ENCODE peak calls at places on chromosomes 4 and X, in five cellular contexts. Y, P, I, Q and Z are unnamed samples.

GRCh38 chr4:73885570-73886230 is 16.5 kb downstream of the CXCL1 start:
- DNase-seq in Y (no peak), P (peak), I (peak), Q (no peak), Z (no peak)

GRCh38 chrX:646796-647195 is 16.2 kb downstream of the SHOX start:
- DNase-seq in Y (no peak), P (no peak), I (peak), Q (no peak), Z (no peak)

GRCh38 chr4:56220261-56220660 is 167.0 kb downstream of the AASDH start:
- DNase-seq in Y (no peak), P (peak), I (no peak), Q (no peak), Z (no peak)

GRCh38 chrX:38513087-38513742 is 48.1 kb upstream of the TSPAN7 start:
- DNase-seq in Y (no peak), P (no peak), I (no peak), Q (no peak), Z (no peak)

GRCh38 chr4:33924239-33924638 is 2320.1 kb downstream of the ARAP2 start:
- DNase-seq in Y (no peak), P (peak), I (peak), Q (peak), Z (no peak)

GRCh38 chr4:3372933-3373465 is 68.8 kb upstream of the HGFAC start:
- DNase-seq in Y (no peak), P (no peak), I (no peak), Q (no peak), Z (no peak)

GRCh38 chr4:116796022-116796421 is 289.4 kb downstream of the TRAM1L1 start:
- DNase-seq in Y (no peak), P (no peak), I (no peak), Q (no peak), Z (no peak)

GRCh38 chrX:72308566-72309296 is 3.0 kb upstream of the CITED1 start:
- DNase-seq in Y (no peak), P (peak), I (peak), Q (peak), Z (no peak)

GRCh38 chrX:24927372-24927771 is 88.4 kb downstream of the ARX start:
- DNase-seq in Y (no peak), P (no peak), I (no peak), Q (no peak), Z (no peak)

GRCh38 chr4:110510955-110511544 is 35.1 kb downstream of the ENPEP start:
- DNase-seq in Y (no peak), P (peak), I (peak), Q (peak), Z (no peak)

GRCh38 chr4:189202182-189202868 is 738.3 kb upstream of the FRG1 start:
- DNase-seq in Y (no peak), P (peak), I (peak), Q (peak), Z (no peak)

GRCh38 chr4:150699599-150699998 is 117.6 kb downstream of the MAB21L2 start:
- DNase-seq in Y (no peak), P (peak), I (peak), Q (no peak), Z (no peak)

GRCh38 chr4:70996014-70996353 is 2.5 kb downstream of the DCK start:
- DNase-seq in Y (no peak), P (no peak), I (no peak), Q (no peak), Z (no peak)

GRCh38 chr4:101020956-101021355 is 326.4 kb downstream of the PPP3CA start:
- DNase-seq in Y (no peak), P (peak), I (peak), Q (peak), Z (no peak)

GRCh38 chr4:11634283-11634682 is 205.6 kb upstream of the HS3ST1 start:
- DNase-seq in Y (no peak), P (no peak), I (no peak), Q (no peak), Z (no peak)

GRCh38 chrX:71859637-71860036 is 51.0 kb upstream of the NHSL2 start:
- DNase-seq in Y (no peak), P (peak), I (peak), Q (peak), Z (no peak)

GRCh38 chr4:137307806-137308205 is 224.5 kb downstream of the PCDH18 start:
- DNase-seq in Y (no peak), P (peak), I (peak), Q (peak), Z (no peak)

GRCh38 chrX:100410901-100411801 is 1.1 kb upstream of the PCDH19 start:
- DNase-seq in Y (no peak), P (no peak), I (no peak), Q (no peak), Z (no peak)

GRCh38 chr4:167171928-167172327 is 62.4 kb downstream of the SPOCK3 start:
- DNase-seq in Y (no peak), P (no peak), I (no peak), Q (no peak), Z (no peak)

GRCh38 chr4:85446462-85446861 is 28.5 kb upstream of the ARHGAP24 start:
- DNase-seq in Y (no peak), P (no peak), I (no peak), Q (no peak), Z (no peak)

GRCh38 chr4:165152527-165152926 is 39.9 kb upstream of the TMEM192 start:
- DNase-seq in Y (no peak), P (peak), I (no peak), Q (peak), Z (no peak)

GRCh38 chr4:109921384-109921808 is 8.7 kb downstream of the EGF start:
- DNase-seq in Y (no peak), P (peak), I (peak), Q (peak), Z (no peak)

GRCh38 chr4:9976781-9977180 is 44.5 kb downstream of the SLC2A9 start:
- DNase-seq in Y (no peak), P (no peak), I (no peak), Q (no peak), Z (no peak)

GRCh38 chr4:44351069-44351468 is 97.5 kb downstream of the KCTD8 start:
- DNase-seq in Y (no peak), P (no peak), I (no peak), Q (no peak), Z (no peak)

GRCh38 chr4:178937130-178937529 is 1494.9 kb upstream of the AGA start:
- DNase-seq in Y (no peak), P (no peak), I (no peak), Q (no peak), Z (no peak)

GRCh38 chr4:114964016-114964415 is 149.4 kb downstream of the NDST4 start:
- DNase-seq in Y (no peak), P (no peak), I (no peak), Q (no peak), Z (no peak)

GRCh38 chr4:98908182-98908581 is 20.8 kb downstream of the EIF4E start:
- DNase-seq in Y (no peak), P (peak), I (no peak), Q (no peak), Z (no peak)